ENCODE peak calls at places on chromosome 20, in six cellular contexts. R is WTC11, Q is hepatocyte, F is Calu3, N is brain microvascular endothelial cell, C is nephron progenitor cell. I is an unnamed sample.

GRCh38 chr20:48302844-48303552 is 517.7 kb upstream of the SULF2 start:
- DNase-seq in R (no peak), Q (no peak), F (no peak), N (no peak), C (no peak), I (no peak)

GRCh38 chr20:61460261-61461047 is 208.4 kb downstream of the CDH4 start:
- DNase-seq in R (no peak), Q (no peak), F (no peak), N (no peak), C (no peak), I (peak; percentile 75)

GRCh38 chr20:62122659-62123449 is 579 bp downstream of the LSM14B start:
- DNase-seq in R (no peak), Q (peak; percentile 77), F (peak; percentile 84), N (no peak), C (peak; percentile 61), I (no peak)

GRCh38 chr20:52446421-52447231 is 255.0 kb upstream of the ZFP64 start:
- DNase-seq in R (no peak), Q (no peak), F (no peak), N (peak; percentile 12), C (no peak), I (no peak)

GRCh38 chr20:48275737-48276342 is 490.6 kb upstream of the SULF2 start:
- DNase-seq in R (no peak), Q (peak; percentile 46), F (no peak), N (no peak), C (no peak), I (no peak)

GRCh38 chr20:38842017-38842416 is 36.5 kb downstream of the PPP1R16B start:
- DNase-seq in R (no peak), Q (no peak), F (no peak), N (no peak), C (no peak), I (no peak)

GRCh38 chr20:53599378-53599777 is 5.7 kb upstream of the ZNF217 start:
- DNase-seq in R (no peak), Q (no peak), F (no peak), N (no peak), C (no peak), I (no peak)

GRCh38 chr20:38790210-38791053 is 15.1 kb upstream of the PPP1R16B start:
- DNase-seq in R (peak; percentile 67), Q (peak; percentile 63), F (peak; percentile 22), N (peak; percentile 25), C (peak; percentile 42), I (no peak)

GRCh38 chr20:45848969-45849582 is 8.1 kb downstream of the ACOT8 start:
- DNase-seq in R (no peak), Q (no peak), F (no peak), N (no peak), C (no peak), I (no peak)

GRCh38 chr20:62516345-62516744 is 40.5 kb upstream of the GATA5 start:
- DNase-seq in R (peak; percentile 41), Q (no peak), F (peak; percentile 75), N (no peak), C (no peak), I (no peak)

GRCh38 chr20:17925300-17925939 is 43.2 kb downstream of the SNX5 start:
- DNase-seq in R (no peak), Q (peak; percentile 78), F (no peak), N (no peak), C (no peak), I (no peak)

GRCh38 chr20:63049561-63050221 is 42.9 kb upstream of the BHLHE23 start:
- DNase-seq in R (no peak), Q (no peak), F (no peak), N (no peak), C (no peak), I (no peak)

DNA sequence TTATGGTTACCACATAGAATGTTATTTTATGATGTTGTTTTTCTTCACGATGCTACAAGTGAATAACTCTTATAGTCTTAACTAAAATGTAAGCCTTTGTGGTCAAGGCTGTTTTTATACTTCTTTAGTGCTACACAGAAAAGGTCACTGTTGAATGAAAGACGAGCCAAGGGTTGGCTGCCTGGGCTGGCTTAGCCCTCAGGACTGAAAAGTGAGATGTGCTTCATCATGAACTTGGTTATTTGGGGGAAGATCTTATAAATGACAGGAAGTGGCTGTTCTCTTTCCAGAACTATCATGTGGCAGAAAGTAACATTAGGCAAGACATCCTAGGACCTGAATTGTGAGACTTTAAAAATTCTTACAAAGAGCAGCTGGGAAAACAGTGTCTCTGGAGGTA is 404.1 kb downstream of the BTBD3 start:
- DNase-seq in R (no peak), Q (no peak), F (no peak), N (no peak), C (no peak), I (no peak)
- TF ChIP-seq CTCF in R (no peak), Q (no peak), F (no peak), N (no peak), C (no peak), I (no peak)

GRCh38 chr20:2397595-2398145 is 17.0 kb downstream of the TGM6 start:
- DNase-seq in R (peak; percentile 32), Q (no peak), F (no peak), N (no peak), C (no peak), I (no peak)
- TF ChIP-seq CTCF in R (peak; percentile 25), Q (no peak), F (no peak), N (no peak), C (no peak), I (no peak)

GRCh38 chr20:20465259-20465658 is 97.4 kb downstream of the INSM1 start:
- DNase-seq in R (peak; percentile 42), Q (no peak), F (no peak), N (no peak), C (no peak), I (no peak)
- TF ChIP-seq CTCF in R (peak; percentile 37), Q (peak; percentile 15), F (no peak), N (peak; percentile 71), C (peak; percentile 31), I (peak; percentile 27)

GRCh38 chr20:57964011-57964862 is 254.4 kb upstream of the PMEPA1 start:
- DNase-seq in R (no peak), Q (no peak), F (no peak), N (no peak), C (no peak), I (no peak)
- TF ChIP-seq CTCF in R (no peak), Q (no peak), F (no peak), N (no peak), C (no peak), I (no peak)

GRCh38 chr20:50399917-50400704 is 110.1 kb upstream of the PTPN1 start:
- DNase-seq in R (no peak), Q (no peak), F (peak; percentile 61), N (no peak), C (no peak), I (no peak)
- TF ChIP-seq CTCF in R (no peak), Q (no peak), F (peak; percentile 36), N (peak; percentile 11), C (no peak), I (no peak)

DNA sequence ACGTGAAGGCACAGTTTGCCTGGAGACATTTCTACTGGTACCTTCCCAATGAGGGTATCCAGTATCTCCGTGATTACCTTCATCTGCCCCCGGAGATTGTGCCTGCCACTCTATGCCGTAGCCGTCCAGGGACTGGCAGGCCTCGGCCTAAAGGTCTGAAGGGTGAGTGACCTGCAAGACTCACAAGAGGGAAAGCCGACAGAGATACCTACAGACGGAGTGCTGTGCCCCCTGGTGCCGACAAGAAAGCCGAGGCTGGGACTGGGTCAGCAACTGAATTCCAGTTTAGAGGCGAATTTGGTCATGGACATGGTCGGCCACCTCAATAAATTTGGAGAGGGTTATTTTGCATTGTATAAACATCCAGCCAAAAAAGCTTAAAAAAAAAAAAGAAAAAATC is 420.3 kb upstream of the FLRT3 start:
- DNase-seq in R (peak; percentile 47), Q (no peak), F (no peak), N (no peak), C (no peak), I (no peak)
- TF ChIP-seq CTCF in R (no peak), Q (no peak), F (no peak), N (no peak), C (no peak), I (no peak)

DNA sequence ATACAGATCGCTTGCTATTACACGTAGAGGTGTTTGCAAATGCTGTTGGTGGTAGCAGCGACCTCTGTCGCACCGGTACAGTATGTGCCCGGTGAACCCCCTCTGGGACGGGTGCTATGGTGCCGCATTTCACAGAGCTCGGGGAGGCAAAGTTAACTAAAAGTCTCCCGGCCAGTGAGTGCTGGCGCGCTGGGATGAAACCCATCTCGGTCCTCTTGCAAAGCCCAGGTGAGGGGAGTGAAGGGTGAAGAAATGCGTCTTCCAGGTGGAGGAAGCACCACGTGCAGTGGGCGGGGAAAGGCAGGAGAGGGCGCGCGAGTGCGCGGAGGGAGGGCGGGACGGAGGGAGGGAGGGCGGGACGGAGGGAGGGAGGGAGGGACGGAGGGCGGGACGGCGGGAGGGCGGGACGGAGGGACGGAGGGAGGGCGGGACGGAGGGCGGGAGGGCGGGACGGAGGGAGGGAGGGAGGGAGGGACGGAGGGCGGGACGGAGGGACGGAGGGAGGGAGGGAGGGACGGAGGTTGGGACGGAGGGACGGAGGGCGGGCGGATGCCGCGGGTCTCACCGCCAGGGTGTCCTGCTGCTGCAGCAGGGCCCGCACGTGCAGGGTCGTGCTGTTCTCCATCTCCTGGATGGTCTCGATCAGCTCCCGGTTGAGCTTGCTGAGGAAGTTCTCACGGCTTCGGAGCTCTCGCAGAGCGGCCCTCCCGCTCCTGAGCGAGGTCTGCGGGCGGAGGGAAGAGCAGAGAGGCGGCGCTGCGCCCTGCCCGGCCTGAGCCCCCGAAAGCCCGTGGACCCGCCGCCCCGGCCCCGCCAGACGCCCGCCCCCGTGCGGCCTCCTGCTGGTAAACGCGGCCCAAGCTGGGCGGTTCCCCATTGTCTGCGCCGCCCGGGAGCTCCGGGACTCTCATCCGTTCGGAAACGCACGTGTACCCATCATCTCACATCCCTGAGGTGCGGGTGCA is 11.7 kb downstream of the C20orf96 start:
- DNase-seq in R (peak; percentile 75), Q (no peak), F (no peak), N (no peak), C (no peak), I (peak; percentile 81)
- TF ChIP-seq CTCF in R (no peak), Q (no peak), F (no peak), N (peak; percentile 10), C (no peak), I (no peak)

DNA sequence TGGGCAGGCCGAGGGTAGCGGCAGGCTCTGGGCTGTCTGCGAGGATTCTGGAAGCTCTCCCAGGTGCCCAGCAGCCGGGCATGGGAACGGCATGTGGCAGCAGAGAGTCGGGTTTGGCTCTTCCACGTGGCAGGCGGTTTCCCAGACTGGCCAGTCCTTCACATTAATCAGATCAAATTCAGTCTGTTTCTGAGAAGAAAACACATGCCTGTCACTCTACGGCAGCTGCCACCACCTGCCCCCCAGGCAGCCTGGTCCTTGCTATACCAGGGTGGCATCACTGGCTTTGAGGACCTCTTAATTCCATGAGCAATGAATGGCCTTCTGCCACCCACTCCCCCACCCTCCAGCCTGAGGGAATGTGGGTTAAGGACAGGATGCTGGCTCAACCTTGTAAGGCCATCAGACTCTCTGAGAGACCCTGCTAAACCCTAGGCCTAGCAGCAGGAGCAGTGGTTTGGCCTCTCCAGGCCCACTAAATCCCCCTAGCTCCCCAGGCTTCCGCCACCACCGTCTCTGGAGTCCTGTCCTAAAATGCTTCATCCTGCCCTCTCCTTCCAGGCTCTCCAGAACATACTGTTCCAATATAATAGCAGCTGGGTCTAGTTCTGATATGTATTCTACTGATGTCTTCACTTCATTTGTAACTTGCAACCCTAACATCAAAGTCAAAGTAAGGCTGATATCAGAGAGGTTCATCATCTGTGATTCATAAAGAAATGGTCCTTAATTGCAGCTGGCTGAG is 47.8 kb downstream of the PLCG1 start:
- DNase-seq in R (no peak), Q (peak; percentile 1), F (no peak), N (no peak), C (no peak), I (peak; percentile 73)
- TF ChIP-seq CTCF in R (no peak), Q (no peak), F (no peak), N (no peak), C (no peak), I (no peak)